ENCODE peak calls at places on chromosomes 1 and 21, in seven cellular contexts. One of them, this sample, is unnamed.

GRCh38 chr21:39661121-39661520 is 48.4 kb downstream of the B3GALT5 start:
- DNase-seq in neural progenitor cell: no peak
- DNase-seq in PC-3: no peak
- DNase-seq in mammary epithelial cell: no peak
- DNase-seq in pancreas: no peak
- DNase-seq in heart left ventricle: no peak
- DNase-seq in lower lobe of right lung: no peak
- DNase-seq in this sample: peak

GRCh38 chr1:6545276-6545934 is 8.9 kb downstream of the NOL9 start:
- DNase-seq in neural progenitor cell: no peak
- DNase-seq in PC-3: peak
- DNase-seq in mammary epithelial cell: peak
- DNase-seq in pancreas: no peak
- DNase-seq in heart left ventricle: no peak
- DNase-seq in lower lobe of right lung: no peak
- DNase-seq in this sample: no peak

GRCh38 chr1:54495954-54496353 is 52.1 kb upstream of the ACOT11 start:
- DNase-seq in neural progenitor cell: no peak
- DNase-seq in PC-3: no peak
- DNase-seq in mammary epithelial cell: no peak
- DNase-seq in pancreas: no peak
- DNase-seq in heart left ventricle: no peak
- DNase-seq in lower lobe of right lung: no peak
- DNase-seq in this sample: no peak

GRCh38 chr1:52233463-52233862 is 91.6 kb downstream of the ZFYVE9 start:
- DNase-seq in neural progenitor cell: no peak
- DNase-seq in PC-3: no peak
- DNase-seq in mammary epithelial cell: no peak
- DNase-seq in pancreas: no peak
- DNase-seq in heart left ventricle: no peak
- DNase-seq in lower lobe of right lung: no peak
- DNase-seq in this sample: no peak

GRCh38 chr21:44456915-44457736 is 1.8 kb downstream of the LRRC3 start:
- DNase-seq in neural progenitor cell: no peak
- DNase-seq in PC-3: no peak
- DNase-seq in mammary epithelial cell: no peak
- DNase-seq in pancreas: no peak
- DNase-seq in heart left ventricle: no peak
- DNase-seq in lower lobe of right lung: peak
- DNase-seq in this sample: no peak

GRCh38 chr21:44403106-44404020 is 49.9 kb downstream of the TRPM2 start:
- DNase-seq in neural progenitor cell: no peak
- DNase-seq in PC-3: no peak
- DNase-seq in mammary epithelial cell: no peak
- DNase-seq in pancreas: no peak
- DNase-seq in heart left ventricle: no peak
- DNase-seq in lower lobe of right lung: no peak
- DNase-seq in this sample: no peak

GRCh38 chr1:36737767-36738166 is 255.1 kb upstream of the CSF3R start:
- DNase-seq in neural progenitor cell: peak
- DNase-seq in PC-3: no peak
- DNase-seq in mammary epithelial cell: no peak
- DNase-seq in pancreas: no peak
- DNase-seq in heart left ventricle: no peak
- DNase-seq in lower lobe of right lung: no peak
- DNase-seq in this sample: no peak

GRCh38 chr1:1605034-1605591 is 5.2 kb upstream of the FNDC10 start:
- DNase-seq in neural progenitor cell: no peak
- DNase-seq in PC-3: no peak
- DNase-seq in mammary epithelial cell: no peak
- DNase-seq in pancreas: no peak
- DNase-seq in heart left ventricle: no peak
- DNase-seq in lower lobe of right lung: no peak
- DNase-seq in this sample: no peak

GRCh38 chr1:206002833-206003532 is at the start of gene RAB7B:
- DNase-seq in neural progenitor cell: no peak
- DNase-seq in PC-3: peak
- DNase-seq in mammary epithelial cell: peak
- DNase-seq in pancreas: peak
- DNase-seq in heart left ventricle: peak
- DNase-seq in lower lobe of right lung: peak
- DNase-seq in this sample: peak

GRCh38 chr1:234585333-234586055 is 24.5 kb downstream of the IRF2BP2 start:
- DNase-seq in neural progenitor cell: no peak
- DNase-seq in PC-3: no peak
- DNase-seq in mammary epithelial cell: no peak
- DNase-seq in pancreas: no peak
- DNase-seq in heart left ventricle: no peak
- DNase-seq in lower lobe of right lung: no peak
- DNase-seq in this sample: peak

GRCh38 chr1:209570757-209571156 is 12.8 kb upstream of the CAMK1G start:
- DNase-seq in neural progenitor cell: no peak
- DNase-seq in PC-3: no peak
- DNase-seq in mammary epithelial cell: no peak
- DNase-seq in pancreas: no peak
- DNase-seq in heart left ventricle: no peak
- DNase-seq in lower lobe of right lung: no peak
- DNase-seq in this sample: no peak

GRCh38 chr1:71434240-71434639 is 353.4 kb upstream of the ZRANB2 start:
- DNase-seq in neural progenitor cell: no peak
- DNase-seq in PC-3: no peak
- DNase-seq in mammary epithelial cell: no peak
- DNase-seq in pancreas: no peak
- DNase-seq in heart left ventricle: no peak
- DNase-seq in lower lobe of right lung: no peak
- DNase-seq in this sample: no peak

GRCh38 chr1:232521660-232522059 is 108.3 kb downstream of the SIPA1L2 start:
- DNase-seq in neural progenitor cell: no peak
- DNase-seq in PC-3: peak
- DNase-seq in mammary epithelial cell: peak
- DNase-seq in pancreas: no peak
- DNase-seq in heart left ventricle: no peak
- DNase-seq in lower lobe of right lung: no peak
- DNase-seq in this sample: no peak

GRCh38 chr1:165355221-165355976 is 1.1 kb downstream of the LMX1A start:
- DNase-seq in neural progenitor cell: peak
- DNase-seq in PC-3: no peak
- DNase-seq in mammary epithelial cell: no peak
- DNase-seq in pancreas: no peak
- DNase-seq in heart left ventricle: no peak
- DNase-seq in lower lobe of right lung: no peak
- DNase-seq in this sample: no peak

GRCh38 chr1:109164538-109164937 is 49.2 kb upstream of the SARS1 start:
- DNase-seq in neural progenitor cell: no peak
- DNase-seq in PC-3: no peak
- DNase-seq in mammary epithelial cell: no peak
- DNase-seq in pancreas: no peak
- DNase-seq in heart left ventricle: no peak
- DNase-seq in lower lobe of right lung: no peak
- DNase-seq in this sample: no peak

GRCh38 chr1:226691257-226691656 is 47.8 kb downstream of the ITPKB start:
- DNase-seq in neural progenitor cell: no peak
- DNase-seq in PC-3: no peak
- DNase-seq in mammary epithelial cell: no peak
- DNase-seq in pancreas: no peak
- DNase-seq in heart left ventricle: no peak
- DNase-seq in lower lobe of right lung: no peak
- DNase-seq in this sample: no peak

GRCh38 chr1:145708063-145708462 is 895 bp upstream of the PDZK1 start:
- DNase-seq in neural progenitor cell: peak
- DNase-seq in PC-3: no peak
- DNase-seq in mammary epithelial cell: peak
- DNase-seq in pancreas: peak
- DNase-seq in heart left ventricle: no peak
- DNase-seq in lower lobe of right lung: no peak
- DNase-seq in this sample: no peak

GRCh38 chr1:226655251-226656163 is 83.6 kb downstream of the ITPKB start:
- DNase-seq in neural progenitor cell: no peak
- DNase-seq in PC-3: no peak
- DNase-seq in mammary epithelial cell: no peak
- DNase-seq in pancreas: no peak
- DNase-seq in heart left ventricle: peak
- DNase-seq in lower lobe of right lung: no peak
- DNase-seq in this sample: no peak

GRCh38 chr1:215397843-215398242 is 169.3 kb upstream of the KCTD3 start:
- DNase-seq in neural progenitor cell: no peak
- DNase-seq in PC-3: no peak
- DNase-seq in mammary epithelial cell: no peak
- DNase-seq in pancreas: no peak
- DNase-seq in heart left ventricle: no peak
- DNase-seq in lower lobe of right lung: no peak
- DNase-seq in this sample: no peak

DNA sequence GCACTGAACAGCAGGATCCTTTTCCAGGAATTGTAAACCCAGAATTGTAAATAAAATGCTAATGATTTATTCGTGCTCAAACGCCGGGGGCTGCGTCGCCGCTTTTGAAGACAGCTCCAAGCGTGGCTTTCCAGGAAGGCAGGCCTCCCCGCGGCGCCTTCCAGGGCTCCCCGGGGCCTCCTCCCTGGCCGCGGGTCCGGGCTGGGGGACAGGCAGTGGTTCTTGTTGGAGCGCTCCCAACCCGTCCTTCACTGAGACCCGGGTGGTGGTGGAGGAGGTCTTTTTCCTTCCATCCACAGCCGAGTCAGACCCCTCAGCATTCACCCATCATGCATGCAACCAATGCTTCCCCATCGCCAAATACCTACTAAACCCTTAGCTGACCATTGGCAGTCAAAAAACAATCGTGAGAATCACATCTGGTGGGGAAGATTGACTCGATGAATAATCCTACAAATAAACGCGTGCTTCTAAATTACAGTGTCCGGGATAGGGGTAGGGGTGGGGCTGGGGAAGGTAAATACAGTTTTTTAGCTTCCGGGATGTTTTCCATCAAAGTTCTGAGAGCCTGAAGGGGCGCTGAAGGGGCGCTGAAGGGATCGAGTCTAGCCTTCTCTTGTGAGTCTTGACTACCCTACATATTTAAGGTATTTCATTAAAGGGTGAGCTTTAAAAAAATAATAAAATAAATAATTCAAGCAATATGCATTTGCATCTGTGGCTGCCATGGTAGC is 40.7 kb downstream of the RRAGC start:
- DNase-seq in neural progenitor cell: no peak
- DNase-seq in PC-3: no peak
- DNase-seq in mammary epithelial cell: no peak
- DNase-seq in pancreas: no peak
- DNase-seq in heart left ventricle: no peak
- DNase-seq in lower lobe of right lung: no peak
- DNase-seq in this sample: no peak
- TF ChIP-seq CTCF in neural progenitor cell: peak
- TF ChIP-seq CTCF in PC-3: no peak
- TF ChIP-seq CTCF in mammary epithelial cell: no peak
- TF ChIP-seq CTCF in pancreas: no peak
- TF ChIP-seq CTCF in heart left ventricle: no peak
- TF ChIP-seq CTCF in lower lobe of right lung: no peak
- TF ChIP-seq CTCF in this sample: no peak

DNA sequence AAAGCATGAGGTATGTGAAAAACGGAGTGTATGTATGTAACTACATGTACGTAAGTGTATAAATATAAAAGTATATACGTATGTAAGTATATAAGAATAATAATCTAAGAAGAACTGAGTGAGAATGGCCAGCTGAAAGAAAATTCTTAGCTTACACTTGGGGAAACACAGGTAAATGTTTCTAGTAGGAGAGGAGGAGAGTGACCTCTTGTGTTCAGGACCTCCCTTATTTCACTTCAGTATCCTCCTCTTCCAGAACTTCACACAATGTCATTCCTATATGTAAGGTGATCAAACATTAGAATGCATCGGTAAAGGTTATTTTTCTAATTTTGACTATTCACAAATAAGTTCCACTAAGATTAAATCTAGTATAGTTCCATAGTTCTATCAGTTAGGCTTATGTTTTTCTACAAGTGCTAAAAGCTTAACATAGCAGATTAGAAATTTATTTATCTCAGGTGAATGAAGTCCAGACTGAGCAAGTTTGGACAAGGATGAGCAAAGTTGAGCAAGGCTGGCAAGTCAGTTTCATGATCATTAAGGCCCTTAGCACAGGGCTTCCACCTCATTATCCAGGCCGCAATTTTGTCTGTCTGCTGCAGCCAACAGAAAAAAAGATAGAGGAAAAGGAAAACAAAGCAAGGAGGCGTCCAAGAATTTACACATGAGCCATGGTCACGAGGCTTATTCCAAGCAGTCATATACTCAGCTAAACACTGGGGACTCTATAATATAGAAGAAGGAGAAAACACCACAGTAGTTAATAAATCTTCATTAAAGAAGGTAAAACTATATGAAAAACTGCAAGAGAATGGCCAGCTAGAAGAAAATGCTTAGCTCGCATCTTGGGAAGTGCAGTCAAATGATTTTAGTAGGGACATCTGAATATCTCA is 7.1 kb upstream of the MROH9 start:
- DNase-seq in neural progenitor cell: no peak
- DNase-seq in PC-3: peak
- DNase-seq in mammary epithelial cell: peak
- DNase-seq in pancreas: no peak
- DNase-seq in heart left ventricle: no peak
- DNase-seq in lower lobe of right lung: no peak
- DNase-seq in this sample: no peak
- TF ChIP-seq CTCF in neural progenitor cell: peak
- TF ChIP-seq CTCF in PC-3: peak
- TF ChIP-seq CTCF in mammary epithelial cell: peak
- TF ChIP-seq CTCF in pancreas: no peak
- TF ChIP-seq CTCF in heart left ventricle: peak
- TF ChIP-seq CTCF in lower lobe of right lung: no peak
- TF ChIP-seq CTCF in this sample: no peak

DNA sequence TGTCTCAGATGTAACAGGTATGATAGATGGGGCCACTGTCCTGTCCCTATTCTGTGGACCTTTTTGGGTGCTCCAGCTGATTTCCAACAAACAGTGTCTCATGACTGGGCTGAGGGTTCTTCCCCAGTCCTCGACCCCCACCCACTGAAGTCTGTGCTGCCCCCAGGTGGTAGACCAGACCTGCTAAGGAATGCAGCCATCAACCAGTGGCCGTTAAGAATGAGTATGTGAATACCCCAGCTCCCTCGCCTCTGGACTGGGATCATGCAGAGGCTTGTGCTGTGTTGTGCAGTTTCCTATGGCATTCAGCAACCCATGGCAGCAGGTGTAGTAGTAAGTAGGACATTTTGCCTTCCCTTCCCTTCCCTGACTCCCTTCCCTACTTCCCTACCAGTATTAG is 183.1 kb upstream of the KAZN start:
- DNase-seq in neural progenitor cell: peak
- DNase-seq in PC-3: no peak
- DNase-seq in mammary epithelial cell: no peak
- DNase-seq in pancreas: no peak
- DNase-seq in heart left ventricle: no peak
- DNase-seq in lower lobe of right lung: no peak
- DNase-seq in this sample: no peak
- TF ChIP-seq CTCF in neural progenitor cell: peak
- TF ChIP-seq CTCF in PC-3: peak
- TF ChIP-seq CTCF in mammary epithelial cell: no peak
- TF ChIP-seq CTCF in pancreas: no peak
- TF ChIP-seq CTCF in heart left ventricle: no peak
- TF ChIP-seq CTCF in lower lobe of right lung: peak
- TF ChIP-seq CTCF in this sample: no peak

DNA sequence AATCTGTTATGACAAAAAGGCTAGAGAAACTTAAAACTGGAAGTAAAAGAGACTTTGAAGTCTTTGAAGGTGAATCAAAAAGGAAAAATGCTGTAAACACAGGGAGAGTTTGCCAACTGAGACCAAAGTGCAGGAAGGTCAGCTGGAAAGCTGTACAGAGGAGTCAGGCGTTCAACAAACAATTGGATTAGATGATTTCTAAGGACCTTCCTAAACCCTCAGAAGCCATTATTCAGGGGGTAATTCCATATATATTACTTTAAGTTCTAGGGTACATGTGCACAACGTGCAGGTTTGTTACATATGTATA is 156.8 kb downstream of the ZBTB18 start:
- DNase-seq in neural progenitor cell: no peak
- DNase-seq in PC-3: peak
- DNase-seq in mammary epithelial cell: no peak
- DNase-seq in pancreas: no peak
- DNase-seq in heart left ventricle: no peak
- DNase-seq in lower lobe of right lung: no peak
- DNase-seq in this sample: no peak
- TF ChIP-seq CTCF in neural progenitor cell: no peak
- TF ChIP-seq CTCF in PC-3: no peak
- TF ChIP-seq CTCF in mammary epithelial cell: no peak
- TF ChIP-seq CTCF in pancreas: no peak
- TF ChIP-seq CTCF in heart left ventricle: no peak
- TF ChIP-seq CTCF in lower lobe of right lung: no peak
- TF ChIP-seq CTCF in this sample: no peak

This sample was measured in right atrium auricular region.